ENCODE peak calls at places on chromosome 19, in six cellular contexts. K is heart left ventricle, Z is endodermal cell, N is HEK293T, F is omental fat pad, I is iPS-NIHi11. Y is an unnamed sample.

GRCh38 chr19:55474269-55475265 is 1.9 kb upstream of the ZNF628 start:
- DNase-seq in K (no peak), Z (peak; percentile 61), N (no peak), F (no peak), I (no peak), Y (no peak)

GRCh38 chr19:30355586-30355985 is 16.6 kb upstream of the ZNF536 start:
- DNase-seq in K (no peak), Z (no peak), N (no peak), F (no peak), I (no peak), Y (no peak)

GRCh38 chr19:48239582-48240141 is 16.1 kb downstream of the CARD8 start:
- DNase-seq in K (no peak), Z (no peak), N (no peak), F (no peak), I (no peak), Y (no peak)

GRCh38 chr19:19550454-19550842 is 12.4 kb downstream of the CILP2 start:
- DNase-seq in K (no peak), Z (no peak), N (no peak), F (no peak), I (no peak), Y (no peak)

GRCh38 chr19:52428937-52429336 is at the start of gene ZNF534:
- DNase-seq in K (no peak), Z (no peak), N (no peak), F (no peak), I (no peak), Y (no peak)

GRCh38 chr19:23999821-24000610 is 85.3 kb downstream of the ZNF726 start:
- DNase-seq in K (no peak), Z (no peak), N (no peak), F (no peak), I (no peak), Y (no peak)

GRCh38 chr19:17706750-17707181 is 12.5 kb upstream of the MAP1S start:
- DNase-seq in K (no peak), Z (peak; percentile 95), N (peak; percentile 60), F (no peak), I (peak; percentile 94), Y (peak; percentile 98)

GRCh38 chr19:16457195-16457953 is 14.4 kb downstream of the EPS15L1 start:
- DNase-seq in K (peak; percentile 45), Z (peak; percentile 67), N (no peak), F (no peak), I (peak; percentile 49), Y (peak; percentile 47)

GRCh38 chr19:46787331-46788100 is 878 bp downstream of the SLC1A5 start:
- DNase-seq in K (peak; percentile 56), Z (peak; percentile 85), N (peak; percentile 46), F (no peak), I (peak; percentile 64), Y (peak; percentile 65)

GRCh38 chr19:33055718-33056117 is 9.0 kb downstream of the RHPN2 start:
- DNase-seq in K (no peak), Z (peak; percentile 47), N (no peak), F (no peak), I (no peak), Y (no peak)

GRCh38 chr19:3184847-3185481 is 766 bp upstream of the NCLN start:
- DNase-seq in K (peak; percentile 76), Z (no peak), N (peak; percentile 68), F (peak; percentile 46), I (no peak), Y (peak; percentile 82)

GRCh38 chr19:13986348-13986904 is 19.7 kb downstream of the RFX1 start:
- DNase-seq in K (peak; percentile 91), Z (peak; percentile 92), N (no peak), F (peak; percentile 65), I (peak; percentile 88), Y (peak; percentile 85)

GRCh38 chr19:35084078-35084762 is 31.4 kb upstream of the FXYD3 start:
- DNase-seq in K (no peak), Z (no peak), N (no peak), F (no peak), I (peak; percentile 11), Y (no peak)

GRCh38 chr19:7763696-7764095 is 653 bp downstream of the CLEC4M start:
- DNase-seq in K (no peak), Z (no peak), N (no peak), F (no peak), I (no peak), Y (no peak)